ENCODE peak calls at places on chromosomes 13 and 19, in seven cellular contexts. One of them, this sample, is unnamed.
A peak's percentile ranks its signal among the peaks of the same experiment; 100 is the strongest.

GRCh38 chr19:42277821-42278809 is 9.1 kb downstream of the CIC start:
- DNase-seq in transverse colon: no peak
- DNase-seq in GM12878: no peak
- DNase-seq in IMR-90: no peak
- DNase-seq in adrenal gland: peak; percentile 43
- DNase-seq in A549: no peak
- DNase-seq in heart left ventricle: no peak
- DNase-seq in this sample: no peak

GRCh38 chr13:105678072-105678471 is 857.4 kb downstream of the EFNB2 start:
- DNase-seq in A549: no peak
- DNase-seq in transverse colon: no peak
- DNase-seq in heart left ventricle: no peak
- DNase-seq in GM12878: no peak
- DNase-seq in adrenal gland: no peak
- DNase-seq in IMR-90: no peak
- DNase-seq in this sample: no peak

GRCh38 chr13:51618626-51619025 is 34.4 kb downstream of the WDFY2 start:
- DNase-seq in GM12878: no peak
- DNase-seq in heart left ventricle: no peak
- DNase-seq in transverse colon: no peak
- DNase-seq in adrenal gland: no peak
- DNase-seq in A549: no peak
- DNase-seq in IMR-90: no peak
- DNase-seq in this sample: no peak

GRCh38 chr19:623974-624373 is 9.4 kb downstream of the POLRMT start:
- DNase-seq in A549: peak; percentile 75
- DNase-seq in GM12878: no peak
- DNase-seq in adrenal gland: peak; percentile 75
- DNase-seq in transverse colon: no peak
- DNase-seq in IMR-90: peak; percentile 82
- DNase-seq in heart left ventricle: no peak
- DNase-seq in this sample: no peak

GRCh38 chr13:112042496-112042895 is 24.5 kb upstream of the SOX1 start:
- DNase-seq in adrenal gland: no peak
- DNase-seq in GM12878: no peak
- DNase-seq in heart left ventricle: no peak
- DNase-seq in IMR-90: no peak
- DNase-seq in transverse colon: no peak
- DNase-seq in A549: no peak
- DNase-seq in this sample: no peak

GRCh38 chr13:50732712-50733111 is 110.8 kb downstream of the DLEU7 start:
- DNase-seq in A549: no peak
- DNase-seq in adrenal gland: no peak
- DNase-seq in IMR-90: peak; percentile 19
- DNase-seq in GM12878: no peak
- DNase-seq in heart left ventricle: no peak
- DNase-seq in transverse colon: no peak
- DNase-seq in this sample: no peak

GRCh38 chr19:44783545-44783944 is 5.9 kb downstream of the CBLC start:
- DNase-seq in A549: no peak
- DNase-seq in IMR-90: no peak
- DNase-seq in adrenal gland: no peak
- DNase-seq in GM12878: no peak
- DNase-seq in transverse colon: no peak
- DNase-seq in heart left ventricle: no peak
- DNase-seq in this sample: no peak

GRCh38 chr13:37811441-37811840 is 58.1 kb downstream of the TRPC4 start:
- DNase-seq in GM12878: no peak
- DNase-seq in A549: no peak
- DNase-seq in transverse colon: no peak
- DNase-seq in adrenal gland: no peak
- DNase-seq in IMR-90: peak; percentile 7
- DNase-seq in heart left ventricle: no peak
- DNase-seq in this sample: no peak

GRCh38 chr13:36282818-36283432 is 14.7 kb downstream of the CCDC169 start:
- DNase-seq in GM12878: no peak
- DNase-seq in transverse colon: no peak
- DNase-seq in heart left ventricle: no peak
- DNase-seq in IMR-90: peak; percentile 57
- DNase-seq in adrenal gland: no peak
- DNase-seq in A549: peak; percentile 3
- DNase-seq in this sample: peak; percentile 35

GRCh38 chr13:108915634-108916497 is 286.5 kb downstream of the MYO16 start:
- DNase-seq in IMR-90: peak; percentile 88
- DNase-seq in GM12878: peak; percentile 52
- DNase-seq in transverse colon: peak; percentile 81
- DNase-seq in A549: peak; percentile 67
- DNase-seq in heart left ventricle: peak; percentile 77
- DNase-seq in adrenal gland: peak; percentile 98
- DNase-seq in this sample: peak; percentile 80

GRCh38 chr19:50658438-50659317 is 9.4 kb downstream of the C19orf81 start:
- DNase-seq in A549: peak; percentile 98
- DNase-seq in GM12878: no peak
- DNase-seq in heart left ventricle: peak; percentile 83
- DNase-seq in adrenal gland: peak; percentile 79
- DNase-seq in transverse colon: peak; percentile 39
- DNase-seq in IMR-90: peak; percentile 64
- DNase-seq in this sample: peak; percentile 88

GRCh38 chr19:1247747-1248453 is 483 bp upstream of the MIDN start:
- DNase-seq in adrenal gland: peak; percentile 91
- DNase-seq in GM12878: no peak
- DNase-seq in IMR-90: peak; percentile 70
- DNase-seq in A549: no peak
- DNase-seq in transverse colon: peak; percentile 82
- DNase-seq in heart left ventricle: peak; percentile 89
- DNase-seq in this sample: peak; percentile 87

GRCh38 chr19:46718157-46718933 is 1.4 kb upstream of the PRKD2 start:
- DNase-seq in GM12878: peak; percentile 69
- DNase-seq in A549: peak; percentile 62
- DNase-seq in IMR-90: no peak
- DNase-seq in heart left ventricle: peak; percentile 65
- DNase-seq in adrenal gland: no peak
- DNase-seq in transverse colon: peak; percentile 76
- DNase-seq in this sample: peak; percentile 79

GRCh38 chr13:85347251-85347650 is 452.0 kb downstream of the SLITRK6 start:
- DNase-seq in transverse colon: no peak
- DNase-seq in A549: no peak
- DNase-seq in adrenal gland: no peak
- DNase-seq in heart left ventricle: no peak
- DNase-seq in GM12878: no peak
- DNase-seq in IMR-90: peak; percentile 8
- DNase-seq in this sample: no peak

GRCh38 chr19:54674021-54674617 is 11.3 kb downstream of the LILRB4 start:
- DNase-seq in IMR-90: no peak
- DNase-seq in GM12878: no peak
- DNase-seq in transverse colon: no peak
- DNase-seq in A549: peak; percentile 49
- DNase-seq in heart left ventricle: no peak
- DNase-seq in adrenal gland: no peak
- DNase-seq in this sample: peak; percentile 73

GRCh38 chr13:39776439-39776838 is 121.0 kb downstream of the COG6 start:
- DNase-seq in IMR-90: peak; percentile 88
- DNase-seq in heart left ventricle: no peak
- DNase-seq in transverse colon: no peak
- DNase-seq in adrenal gland: no peak
- DNase-seq in A549: no peak
- DNase-seq in GM12878: no peak
- DNase-seq in this sample: no peak

DNA sequence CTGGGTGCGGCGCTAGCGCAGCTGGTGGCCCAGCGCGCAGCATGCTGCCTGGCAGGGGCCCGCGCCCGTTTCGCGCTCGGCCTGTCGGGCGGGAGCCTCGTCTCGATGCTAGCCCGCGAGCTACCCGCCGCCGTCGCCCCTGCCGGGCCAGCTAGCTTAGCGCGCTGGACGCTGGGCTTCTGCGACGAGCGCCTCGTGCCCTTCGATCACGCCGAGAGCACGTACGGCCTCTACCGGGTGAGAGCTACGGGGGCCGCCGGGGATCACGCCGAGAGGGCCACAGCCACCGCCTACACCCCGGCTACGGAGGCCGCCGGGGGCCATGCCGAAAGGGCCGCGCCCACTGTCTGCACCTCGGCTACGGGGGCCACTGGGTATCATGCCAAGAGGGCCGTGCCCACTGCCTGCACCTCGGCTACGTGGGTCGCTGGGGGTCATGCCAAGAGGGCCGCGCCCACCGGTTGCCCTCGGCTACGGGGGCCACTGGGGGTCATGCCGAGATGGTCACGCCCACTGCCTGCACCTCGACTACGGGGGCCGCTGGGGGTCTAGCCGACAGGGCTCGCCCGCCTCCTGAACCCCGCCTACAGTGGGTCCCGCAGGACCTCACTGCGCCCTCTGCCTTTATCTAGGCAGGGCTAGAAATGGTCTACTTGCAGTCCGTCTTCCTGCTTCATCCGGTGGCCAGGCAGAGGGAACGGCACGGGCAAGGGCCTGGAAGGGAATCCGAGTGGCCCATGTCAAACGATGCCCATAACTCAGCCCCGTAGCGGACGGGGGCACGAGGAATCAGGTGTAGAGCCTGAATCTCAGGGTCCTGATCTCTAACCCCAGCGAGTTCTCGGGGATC is 500 bp downstream of the PGLS start:
- DNase-seq in transverse colon: peak; percentile 90
- DNase-seq in IMR-90: peak; percentile 75
- DNase-seq in adrenal gland: peak; percentile 85
- DNase-seq in heart left ventricle: peak; percentile 94
- DNase-seq in A549: peak; percentile 47
- DNase-seq in GM12878: peak; percentile 77
- DNase-seq in this sample: peak; percentile 96
- TF ChIP-seq POLR2A in transverse colon: peak; percentile 56
- TF ChIP-seq POLR2A in IMR-90: no peak
- TF ChIP-seq POLR2A in adrenal gland: peak; percentile 65
- TF ChIP-seq POLR2A in heart left ventricle: no peak
- TF ChIP-seq POLR2A in A549: peak; percentile 19
- TF ChIP-seq POLR2A in GM12878: peak; percentile 87
- TF ChIP-seq POLR2A in this sample: peak; percentile 77

GRCh38 chr13:73741742-73742141 is 392.5 kb downstream of the KLF12 start:
- DNase-seq in heart left ventricle: no peak
- DNase-seq in transverse colon: no peak
- DNase-seq in A549: no peak
- DNase-seq in GM12878: no peak
- DNase-seq in IMR-90: no peak
- DNase-seq in adrenal gland: no peak
- DNase-seq in this sample: no peak

GRCh38 chr13:73738626-73739025 is 395.6 kb downstream of the KLF12 start:
- DNase-seq in heart left ventricle: no peak
- DNase-seq in A549: no peak
- DNase-seq in transverse colon: no peak
- DNase-seq in adrenal gland: no peak
- DNase-seq in GM12878: no peak
- DNase-seq in IMR-90: peak; percentile 28
- DNase-seq in this sample: no peak

GRCh38 chr13:73737214-73737613 is 397.0 kb downstream of the KLF12 start:
- DNase-seq in GM12878: no peak
- DNase-seq in transverse colon: no peak
- DNase-seq in heart left ventricle: no peak
- DNase-seq in adrenal gland: no peak
- DNase-seq in A549: no peak
- DNase-seq in IMR-90: no peak
- DNase-seq in this sample: no peak

GRCh38 chr13:73740681-73741080 is 393.5 kb downstream of the KLF12 start:
- DNase-seq in heart left ventricle: no peak
- DNase-seq in IMR-90: peak; percentile 10
- DNase-seq in A549: no peak
- DNase-seq in transverse colon: no peak
- DNase-seq in adrenal gland: no peak
- DNase-seq in GM12878: no peak
- DNase-seq in this sample: no peak

DNA sequence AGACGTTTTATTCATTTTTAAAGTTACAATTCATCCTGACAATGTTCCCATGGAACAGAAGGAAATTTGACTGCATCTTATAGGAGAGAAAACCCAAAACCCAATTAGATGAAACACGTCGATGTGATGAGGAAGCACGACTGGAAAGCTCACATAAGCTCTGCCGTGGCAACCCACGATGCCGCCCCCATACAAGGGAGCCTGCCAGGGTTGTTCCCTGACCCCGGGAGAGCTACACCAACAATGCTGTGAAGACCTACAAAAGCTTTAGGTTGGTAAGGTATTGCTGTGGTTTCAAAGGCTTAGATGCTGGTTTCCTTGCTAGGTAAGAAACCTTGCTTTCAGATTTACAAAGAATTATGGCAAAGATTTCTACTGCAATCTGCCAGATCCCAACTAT is 393.1 kb downstream of the KLF12 start:
- DNase-seq in GM12878: no peak
- DNase-seq in adrenal gland: no peak
- DNase-seq in transverse colon: no peak
- DNase-seq in heart left ventricle: no peak
- DNase-seq in A549: no peak
- DNase-seq in IMR-90: no peak
- DNase-seq in this sample: no peak
- TF ChIP-seq POLR2A in GM12878: no peak
- TF ChIP-seq POLR2A in adrenal gland: no peak
- TF ChIP-seq POLR2A in transverse colon: no peak
- TF ChIP-seq POLR2A in heart left ventricle: no peak
- TF ChIP-seq POLR2A in A549: no peak
- TF ChIP-seq POLR2A in IMR-90: no peak
- TF ChIP-seq POLR2A in this sample: no peak

GRCh38 chr19:8832132-8833021 is at the start of the genes MBD3L1 and ZNF558:
- DNase-seq in transverse colon: peak; percentile 98
- DNase-seq in heart left ventricle: peak; percentile 99
- DNase-seq in IMR-90: peak; percentile 97
- DNase-seq in adrenal gland: peak; percentile 99
- DNase-seq in GM12878: peak; percentile 40
- DNase-seq in A549: peak; percentile 83
- DNase-seq in this sample: peak; percentile 100
- TF ChIP-seq POLR2A in transverse colon: peak; percentile 87
- TF ChIP-seq POLR2A in heart left ventricle: no peak
- TF ChIP-seq POLR2A in IMR-90: peak; percentile 89
- TF ChIP-seq POLR2A in adrenal gland: peak; percentile 77
- TF ChIP-seq POLR2A in GM12878: peak; percentile 94
- TF ChIP-seq POLR2A in A549: peak; percentile 46
- TF ChIP-seq POLR2A in this sample: peak; percentile 83

GRCh38 chr13:80336335-80336734 is 4.6 kb downstream of the SPRY2 start:
- DNase-seq in GM12878: no peak
- DNase-seq in transverse colon: no peak
- DNase-seq in heart left ventricle: no peak
- DNase-seq in A549: no peak
- DNase-seq in adrenal gland: no peak
- DNase-seq in IMR-90: peak; percentile 18
- DNase-seq in this sample: no peak
- TF ChIP-seq POLR2A in GM12878: no peak
- TF ChIP-seq POLR2A in transverse colon: no peak
- TF ChIP-seq POLR2A in heart left ventricle: no peak
- TF ChIP-seq POLR2A in A549: no peak
- TF ChIP-seq POLR2A in adrenal gland: no peak
- TF ChIP-seq POLR2A in IMR-90: no peak
- TF ChIP-seq POLR2A in this sample: no peak

This sample was measured in erythroblast.